ENCODE peak calls at places on chromosomes 4 and X, in four cellular contexts. M is IMR-90, B is psoas muscle, F is mammary epithelial cell. P is an unnamed sample. For H3K4me1, the result is how much of the 10 kb centered on the place peaks cover.

GRCh38 chr4:151329217-151330007 is 4.0 kb upstream of the SH3D19 start:
- DNase-seq in B (no peak), F (peak), M (peak), P (no peak)

GRCh38 chr4:14309429-14309828 is 681.9 kb upstream of the BOD1L1 start:
- DNase-seq in F (no peak), M (no peak), B (no peak), P (peak)

GRCh38 chrX:54785901-54786300 is 12.2 kb downstream of the ITIH6 start:
- DNase-seq in M (no peak), F (no peak), B (no peak), P (peak)

GRCh38 chr4:121642876-121643585 is 53.7 kb downstream of the ANXA5 start:
- DNase-seq in B (no peak), M (no peak), F (no peak), P (no peak)

GRCh38 chrX:3697701-3698279 is 15.7 kb downstream of the PRKX start:
- DNase-seq in B (peak), M (peak), F (peak), P (peak)

GRCh38 chr4:161522031-161522430 is 641.8 kb downstream of the FSTL5 start:
- DNase-seq in F (no peak), B (no peak), M (no peak), P (peak)

GRCh38 chr4:56860781-56861180 is 39.3 kb upstream of the SPINK2 start:
- DNase-seq in M (no peak), B (no peak), F (no peak), P (no peak)

GRCh38 chr4:8148785-8149435 is 9.7 kb downstream of the ABLIM2 start:
- DNase-seq in M (no peak), B (no peak), F (no peak), P (no peak)

GRCh38 chr4:46894841-46895240 is 14.2 kb downstream of the COX7B2 start:
- DNase-seq in M (no peak), F (no peak), B (no peak), P (no peak)

GRCh38 chrX:16786791-16787735 is 797 bp downstream of the TXLNG start:
- DNase-seq in M (no peak), B (peak), F (peak), P (no peak)

GRCh38 chr4:2799971-2800690 is 7.2 kb downstream of the SH3BP2 start:
- DNase-seq in M (no peak), F (no peak), B (peak), P (no peak)

GRCh38 chrX:146173742-146174141 is 356.1 kb downstream of the SLITRK2 start:
- DNase-seq in B (no peak), F (no peak), M (no peak), P (peak)

GRCh38 chr4:64166365-64166764 is 242.9 kb downstream of the TECRL start:
- DNase-seq in M (no peak), F (no peak), B (no peak), P (no peak)

GRCh38 chr4:38902695-38903094 is 35.1 kb downstream of the FAM114A1 start:
- DNase-seq in M (no peak), F (peak), B (no peak), P (no peak)

GRCh38 chr4:8911311-8912088 is 39.9 kb upstream of the HMX1 start:
- DNase-seq in F (no peak), B (no peak), M (no peak), P (peak)

GRCh38 chr4:154714339-154715040 is 29.3 kb upstream of the LRAT start:
- DNase-seq in F (peak), B (no peak), M (no peak), P (no peak)

GRCh38 chrX:262391-262909 is 18.7 kb upstream of the PLCXD1 start:
- DNase-seq in M (no peak), B (no peak), F (no peak), P (no peak)

GRCh38 chr4:24805036-24805435 is 9.7 kb downstream of the SOD3 start:
- DNase-seq in F (peak), B (no peak), M (no peak), P (no peak)

GRCh38 chrX:38108364-38108763 is 102.0 kb downstream of the SYTL5 start:
- DNase-seq in M (peak), F (no peak), B (no peak), P (no peak)

GRCh38 chr4:140038031-140038533 is 115.9 kb downstream of the MAML3 start:
- DNase-seq in B (no peak), F (peak), M (peak), P (no peak)

GRCh38 chrX:47497274-47497673 is 14.3 kb upstream of the ZNF41 start:
- DNase-seq in M (peak), B (no peak), F (no peak), P (no peak)

GRCh38 chr4:103424853-103425252 is 226.7 kb upstream of the CENPE start:
- DNase-seq in B (no peak), M (no peak), F (no peak), P (no peak)

GRCh38 chrX:116726806-116727205 is 264.0 kb upstream of the CT83 start:
- DNase-seq in F (no peak), B (no peak), M (no peak), P (no peak)

GRCh38 chr4:56958111-56958517 is 19.3 kb downstream of the NOA1 start:
- DNase-seq in M (peak), B (peak), F (peak), P (peak)

GRCh38 chr4:98614081-98614480 is 44.3 kb downstream of the TSPAN5 start:
- DNase-seq in F (no peak), M (no peak), B (no peak), P (no peak)

GRCh38 chrX:9311411-9312160 is 153.3 kb upstream of the TBL1X start:
- DNase-seq in B (no peak), F (no peak), M (peak), P (no peak)

GRCh38 chr4:156778606-156779005 is 193.0 kb downstream of the PDGFC start:
- DNase-seq in B (no peak), F (peak), M (peak), P (no peak)

GRCh38 chr4:6419452-6420028 is 52.9 kb downstream of the PPP2R2C start:
- DNase-seq in F (no peak), B (no peak), M (peak), P (peak)

GRCh38 chrX:45274576-45274975 is 73.9 kb upstream of the DIPK2B start:
- DNase-seq in F (peak), B (no peak), M (peak), P (no peak)

GRCh38 chrX:65196758-65197371 is 220.6 kb upstream of the ZC4H2 start:
- DNase-seq in F (no peak), M (no peak), B (no peak), P (peak)

GRCh38 chr4:2931765-2932560 is 31.2 kb downstream of the NOP14 start:
- DNase-seq in F (no peak), M (no peak), B (peak), P (no peak)

GRCh38 chr4:16294455-16294854 is 68.2 kb upstream of the TAPT1 start:
- DNase-seq in M (peak), F (peak), B (no peak), P (no peak)

GRCh38 chr4:26858035-26858918 is 2.4 kb upstream of the STIM2 start:
- DNase-seq in F (no peak), B (no peak), M (no peak), P (no peak)

GRCh38 chr4:17155486-17155885 is 257.0 kb upstream of the LDB2 start:
- DNase-seq in B (no peak), F (no peak), M (peak), P (no peak)

GRCh38 chrX:149961572-149961971 is 23.3 kb upstream of the EOLA2 start:
- DNase-seq in M (no peak), B (no peak), F (no peak), P (no peak)

GRCh38 chr4:16124232-16124631 is 40.4 kb upstream of the PROM1 start:
- DNase-seq in F (no peak), B (no peak), M (no peak), P (no peak)

GRCh38 chrX:136781180-136781797 is 557 bp upstream of the ARHGEF6 start:
- DNase-seq in M (no peak), B (peak), F (no peak), P (no peak)

DNA sequence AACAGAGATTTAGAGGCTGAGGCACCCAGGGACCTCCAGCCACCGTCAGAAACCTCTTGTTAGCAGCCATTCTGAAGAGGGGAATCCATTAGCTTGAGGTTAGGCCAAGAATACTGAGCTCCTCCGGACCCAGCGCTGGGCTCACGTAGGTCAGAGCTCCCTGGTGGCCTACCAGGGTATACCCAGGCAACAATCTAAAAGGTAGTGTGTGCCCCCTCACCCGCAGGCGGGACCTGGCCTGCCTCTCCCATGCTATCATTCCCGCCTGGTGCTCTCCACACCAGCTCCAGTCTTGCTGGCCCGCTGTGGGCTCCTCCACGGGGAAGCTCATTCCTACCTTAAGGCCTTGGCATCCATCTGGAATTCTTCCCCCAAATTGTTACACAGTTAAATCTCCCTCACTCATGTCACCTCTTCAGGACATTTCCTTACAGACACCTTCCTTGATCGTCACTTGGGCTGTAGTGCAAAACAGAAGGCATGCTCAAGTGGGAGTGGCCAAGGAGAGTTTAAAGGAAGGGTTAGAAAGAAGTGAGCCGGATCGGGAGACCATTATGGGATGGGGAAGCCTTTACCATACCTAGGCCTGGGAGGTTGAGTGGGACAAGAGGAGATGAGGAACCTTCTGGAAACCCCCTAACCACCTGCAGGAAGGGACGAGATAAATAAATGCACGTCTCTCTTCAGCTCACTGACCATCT is 102.5 kb downstream of the UCHL1 start:
- DNase-seq in F (no peak), M (no peak), B (no peak), P (no peak)
- H3K4me3 ChIP-seq in F (no peak), M (no peak), B (no peak), P (no peak)

GRCh38 chrX:13010546-13010945 is 33.9 kb downstream of the FAM9C start:
- DNase-seq in B (no peak), F (no peak), M (no peak), P (no peak)

GRCh38 chrX:13008189-13008533 is 33.3 kb downstream of the TMSB4X start:
- DNase-seq in B (no peak), M (peak), F (no peak), P (no peak)

GRCh38 chrX:13009844-13010243 is 34.6 kb downstream of the FAM9C start:
- DNase-seq in M (peak), F (peak), B (no peak), P (no peak)

GRCh38 chrX:13008851-13009250 is 33.9 kb downstream of the TMSB4X start:
- DNase-seq in B (no peak), F (peak), M (no peak), P (no peak)

GRCh38 chrX:13009256-13009655 is 34.3 kb downstream of the TMSB4X start:
- DNase-seq in F (peak), B (no peak), M (no peak), P (no peak)
- H3K4me1 ChIP-seq in F (half or more), B (under half), M (under half), P (under half)

DNA sequence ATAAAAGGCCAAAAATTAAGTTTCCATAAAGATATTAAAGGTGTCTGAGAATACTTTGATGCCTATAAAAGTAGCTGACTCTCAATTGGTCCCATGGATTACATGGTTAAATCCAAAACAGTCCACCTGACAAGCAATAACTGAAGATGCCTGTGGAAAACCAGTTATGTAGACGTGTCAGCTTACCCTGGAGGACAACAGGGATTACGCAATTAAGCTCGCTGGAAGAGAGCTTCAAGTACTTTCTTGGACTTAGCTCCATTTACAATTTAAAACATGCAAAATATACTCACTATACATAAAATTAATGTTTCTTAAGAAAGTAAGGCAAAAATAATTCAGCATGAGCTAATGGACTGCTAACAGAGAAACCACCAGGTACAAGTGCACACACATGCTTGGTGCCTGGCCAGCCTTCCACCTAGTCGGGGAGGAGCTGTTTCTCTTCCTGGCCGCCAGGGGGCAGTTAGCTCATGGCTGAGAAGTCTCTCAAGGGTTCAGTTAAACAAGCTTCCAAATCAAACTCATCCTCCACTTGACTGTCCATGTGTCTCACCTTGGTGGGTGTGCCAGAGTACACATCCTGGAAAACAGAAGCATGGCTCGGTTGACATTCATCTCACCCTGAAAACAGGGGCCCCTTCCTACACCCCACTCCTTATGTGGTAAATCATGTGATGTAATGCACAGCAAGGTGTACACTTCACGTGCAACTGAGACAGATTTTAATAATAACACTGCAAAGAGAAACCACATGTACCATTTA is 9.2 kb upstream of the FAM53A start:
- DNase-seq in B (peak), F (peak), M (peak), P (peak)
- TF ChIP-seq CTCF in B (peak), F (peak), M (peak), P (peak)

GRCh38 chr4:81493895-81494490 is 22.3 kb upstream of the RASGEF1B start:
- DNase-seq in F (no peak), B (no peak), M (no peak), P (no peak)
- H3K4me3 ChIP-seq in F (no peak), B (peak), M (no peak), P (no peak)

GRCh38 chr4:40194602-40195161 is 2.1 kb upstream of the RHOH start:
- DNase-seq in B (no peak), F (no peak), M (peak), P (no peak)
- H3K4me1 ChIP-seq in B (under half), F (under half), M (under half), P (under half)

DNA sequence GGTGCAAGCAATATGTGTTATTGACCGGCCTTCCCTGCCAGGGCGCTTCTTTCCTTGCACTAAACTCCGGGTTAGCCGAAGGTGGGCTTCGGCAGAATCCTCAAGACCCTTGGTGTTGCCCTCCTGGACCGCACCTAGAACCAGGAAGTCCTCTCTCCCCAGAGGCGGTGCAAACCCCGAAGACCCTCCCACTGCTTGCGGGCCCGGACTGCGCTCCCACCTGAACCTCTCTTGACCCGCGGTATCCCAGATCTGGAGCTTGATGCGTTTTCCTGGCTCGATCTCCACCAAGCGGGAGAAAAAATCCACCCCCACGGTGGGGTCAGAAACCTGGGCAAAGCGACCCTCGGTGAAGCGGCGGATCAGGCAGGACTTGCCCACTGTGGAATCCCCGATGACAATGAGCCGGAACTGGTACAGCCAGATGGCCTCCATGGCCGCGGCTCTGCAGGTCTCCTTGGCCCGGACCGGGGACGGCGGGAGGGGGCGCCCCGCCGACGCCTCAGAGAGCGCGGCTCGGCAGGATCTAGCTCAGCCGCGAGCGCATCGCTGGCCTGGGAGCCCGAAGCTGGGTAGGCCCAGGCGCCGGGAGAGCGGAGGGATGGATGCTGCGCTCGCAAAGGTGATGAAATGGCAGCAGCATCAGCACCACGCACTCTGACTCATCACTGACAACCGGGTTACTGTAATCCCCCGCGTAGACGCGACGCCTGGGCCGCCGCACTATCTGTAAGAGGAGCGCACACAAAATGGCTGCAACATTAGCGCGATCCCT is at the start of gene RAB39B:
- DNase-seq in F (peak), B (peak), M (peak), P (peak)
- TF ChIP-seq CTCF in F (no peak), B (no peak), M (no peak), P (no peak)